ENCODE peak calls at places on chromosomes 16 and 17, in ten cellular contexts. One of them, this sample, is unnamed.

GRCh38 chr17:57097832-57098421 is 12.9 kb downstream of the AKAP1 start:
- DNase-seq in SHP77: no peak
- DNase-seq in effector memory CD4-positive, alpha-beta T cell: no peak
- DNase-seq in AG04450: no peak
- DNase-seq in SW480: no peak
- DNase-seq in NCI-H774: no peak
- DNase-seq in activated CD4-positive, alpha-beta T cell treated with anti-CD3 and anti-CD28 coated beads, Interleukin-2, amount 10 ng/mL, durations not matched to agents 7 days and 5 days: no peak
- DNase-seq in amygdala: peak; percentile 25
- DNase-seq in adipocyte: peak; percentile 53
- DNase-seq in effector memory CD8-positive, alpha-beta T cell: no peak
- DNase-seq in this sample: no peak

GRCh38 chr17:60901222-60901621 is 223.6 kb downstream of the BCAS3 start:
- DNase-seq in effector memory CD8-positive, alpha-beta T cell: no peak
- DNase-seq in SW480: no peak
- DNase-seq in adipocyte: peak; percentile 43
- DNase-seq in NCI-H774: no peak
- DNase-seq in SHP77: no peak
- DNase-seq in activated CD4-positive, alpha-beta T cell treated with anti-CD3 and anti-CD28 coated beads, Interleukin-2, amount 10 ng/mL, durations not matched to agents 7 days and 5 days: no peak
- DNase-seq in effector memory CD4-positive, alpha-beta T cell: no peak
- DNase-seq in amygdala: no peak
- DNase-seq in AG04450: no peak
- DNase-seq in this sample: no peak

GRCh38 chr17:11240841-11241610 is at the start of gene SHISA6:
- DNase-seq in adipocyte: no peak
- DNase-seq in NCI-H774: no peak
- DNase-seq in activated CD4-positive, alpha-beta T cell treated with anti-CD3 and anti-CD28 coated beads, Interleukin-2, amount 10 ng/mL, durations not matched to agents 7 days and 5 days: no peak
- DNase-seq in SHP77: no peak
- DNase-seq in amygdala: no peak
- DNase-seq in effector memory CD4-positive, alpha-beta T cell: no peak
- DNase-seq in effector memory CD8-positive, alpha-beta T cell: no peak
- DNase-seq in AG04450: no peak
- DNase-seq in SW480: no peak
- DNase-seq in this sample: no peak

GRCh38 chr16:88052661-88053060 is 101.4 kb downstream of the BANP start:
- DNase-seq in SHP77: no peak
- DNase-seq in adipocyte: no peak
- DNase-seq in SW480: no peak
- DNase-seq in effector memory CD4-positive, alpha-beta T cell: no peak
- DNase-seq in NCI-H774: no peak
- DNase-seq in amygdala: no peak
- DNase-seq in AG04450: no peak
- DNase-seq in effector memory CD8-positive, alpha-beta T cell: no peak
- DNase-seq in activated CD4-positive, alpha-beta T cell treated with anti-CD3 and anti-CD28 coated beads, Interleukin-2, amount 10 ng/mL, durations not matched to agents 7 days and 5 days: no peak
- DNase-seq in this sample: no peak

GRCh38 chr16:19717319-19717718 is 708 bp downstream of the KNOP1 start:
- DNase-seq in activated CD4-positive, alpha-beta T cell treated with anti-CD3 and anti-CD28 coated beads, Interleukin-2, amount 10 ng/mL, durations not matched to agents 7 days and 5 days: peak; percentile 16
- DNase-seq in effector memory CD8-positive, alpha-beta T cell: no peak
- DNase-seq in SHP77: no peak
- DNase-seq in adipocyte: no peak
- DNase-seq in AG04450: no peak
- DNase-seq in SW480: no peak
- DNase-seq in amygdala: no peak
- DNase-seq in NCI-H774: no peak
- DNase-seq in effector memory CD4-positive, alpha-beta T cell: no peak
- DNase-seq in this sample: no peak

GRCh38 chr16:19167710-19168172 is 299 bp upstream of the SYT17 start:
- DNase-seq in amygdala: peak; percentile 47
- DNase-seq in AG04450: no peak
- DNase-seq in adipocyte: peak; percentile 80
- DNase-seq in effector memory CD8-positive, alpha-beta T cell: no peak
- DNase-seq in effector memory CD4-positive, alpha-beta T cell: no peak
- DNase-seq in SW480: peak; percentile 79
- DNase-seq in SHP77: peak; percentile 35
- DNase-seq in NCI-H774: peak; percentile 81
- DNase-seq in activated CD4-positive, alpha-beta T cell treated with anti-CD3 and anti-CD28 coated beads, Interleukin-2, amount 10 ng/mL, durations not matched to agents 7 days and 5 days: peak; percentile 14
- DNase-seq in this sample: no peak

GRCh38 chr17:21167303-21167702 is 40.5 kb downstream of the DHRS7B start:
- DNase-seq in NCI-H774: no peak
- DNase-seq in SHP77: no peak
- DNase-seq in amygdala: no peak
- DNase-seq in AG04450: no peak
- DNase-seq in adipocyte: peak; percentile 34
- DNase-seq in effector memory CD8-positive, alpha-beta T cell: no peak
- DNase-seq in activated CD4-positive, alpha-beta T cell treated with anti-CD3 and anti-CD28 coated beads, Interleukin-2, amount 10 ng/mL, durations not matched to agents 7 days and 5 days: no peak
- DNase-seq in SW480: no peak
- DNase-seq in effector memory CD4-positive, alpha-beta T cell: no peak
- DNase-seq in this sample: no peak

GRCh38 chr17:55588446-55588845 is 77.2 kb upstream of the SMIM36 start:
- DNase-seq in NCI-H774: no peak
- DNase-seq in amygdala: no peak
- DNase-seq in SW480: no peak
- DNase-seq in AG04450: no peak
- DNase-seq in activated CD4-positive, alpha-beta T cell treated with anti-CD3 and anti-CD28 coated beads, Interleukin-2, amount 10 ng/mL, durations not matched to agents 7 days and 5 days: no peak
- DNase-seq in adipocyte: no peak
- DNase-seq in SHP77: no peak
- DNase-seq in effector memory CD4-positive, alpha-beta T cell: no peak
- DNase-seq in effector memory CD8-positive, alpha-beta T cell: no peak
- DNase-seq in this sample: no peak

GRCh38 chr17:57009737-57010445 is 32.0 kb downstream of the SCPEP1 start:
- DNase-seq in SHP77: peak; percentile 62
- DNase-seq in effector memory CD8-positive, alpha-beta T cell: peak; percentile 43
- DNase-seq in adipocyte: peak; percentile 67
- DNase-seq in NCI-H774: peak; percentile 60
- DNase-seq in AG04450: no peak
- DNase-seq in activated CD4-positive, alpha-beta T cell treated with anti-CD3 and anti-CD28 coated beads, Interleukin-2, amount 10 ng/mL, durations not matched to agents 7 days and 5 days: peak; percentile 65
- DNase-seq in SW480: peak; percentile 57
- DNase-seq in amygdala: peak; percentile 22
- DNase-seq in effector memory CD4-positive, alpha-beta T cell: no peak
- DNase-seq in this sample: no peak

GRCh38 chr16:57115148-57115503 is 22.7 kb downstream of the CPNE2 start:
- DNase-seq in AG04450: no peak
- DNase-seq in adipocyte: no peak
- DNase-seq in activated CD4-positive, alpha-beta T cell treated with anti-CD3 and anti-CD28 coated beads, Interleukin-2, amount 10 ng/mL, durations not matched to agents 7 days and 5 days: no peak
- DNase-seq in SHP77: no peak
- DNase-seq in effector memory CD8-positive, alpha-beta T cell: no peak
- DNase-seq in NCI-H774: no peak
- DNase-seq in SW480: no peak
- DNase-seq in amygdala: no peak
- DNase-seq in effector memory CD4-positive, alpha-beta T cell: no peak
- DNase-seq in this sample: no peak

GRCh38 chr16:19396555-19397011 is 21.1 kb upstream of the TMC5 start:
- DNase-seq in effector memory CD4-positive, alpha-beta T cell: no peak
- DNase-seq in adipocyte: no peak
- DNase-seq in AG04450: no peak
- DNase-seq in SW480: no peak
- DNase-seq in activated CD4-positive, alpha-beta T cell treated with anti-CD3 and anti-CD28 coated beads, Interleukin-2, amount 10 ng/mL, durations not matched to agents 7 days and 5 days: no peak
- DNase-seq in effector memory CD8-positive, alpha-beta T cell: no peak
- DNase-seq in amygdala: no peak
- DNase-seq in NCI-H774: peak; percentile 81
- DNase-seq in SHP77: no peak
- DNase-seq in this sample: no peak

GRCh38 chr17:27892866-27893769 is at the start of gene LYRM9:
- DNase-seq in SW480: peak; percentile 77
- DNase-seq in effector memory CD4-positive, alpha-beta T cell: peak; percentile 83
- DNase-seq in adipocyte: peak; percentile 96
- DNase-seq in NCI-H774: peak; percentile 92
- DNase-seq in effector memory CD8-positive, alpha-beta T cell: peak; percentile 95
- DNase-seq in activated CD4-positive, alpha-beta T cell treated with anti-CD3 and anti-CD28 coated beads, Interleukin-2, amount 10 ng/mL, durations not matched to agents 7 days and 5 days: peak; percentile 90
- DNase-seq in SHP77: peak; percentile 77
- DNase-seq in AG04450: peak; percentile 37
- DNase-seq in amygdala: peak; percentile 86
- DNase-seq in this sample: peak; percentile 93

GRCh38 chr17:2181206-2181983 is 122.2 kb downstream of the SMG6 start:
- DNase-seq in AG04450: peak; percentile 88
- DNase-seq in effector memory CD8-positive, alpha-beta T cell: no peak
- DNase-seq in SHP77: no peak
- DNase-seq in amygdala: peak; percentile 73
- DNase-seq in NCI-H774: no peak
- DNase-seq in effector memory CD4-positive, alpha-beta T cell: no peak
- DNase-seq in adipocyte: peak; percentile 89
- DNase-seq in activated CD4-positive, alpha-beta T cell treated with anti-CD3 and anti-CD28 coated beads, Interleukin-2, amount 10 ng/mL, durations not matched to agents 7 days and 5 days: no peak
- DNase-seq in SW480: no peak
- DNase-seq in this sample: peak; percentile 43

GRCh38 chr16:22652463-22652845 is 141.8 kb downstream of the NPIPB5 start:
- DNase-seq in AG04450: no peak
- DNase-seq in amygdala: no peak
- DNase-seq in activated CD4-positive, alpha-beta T cell treated with anti-CD3 and anti-CD28 coated beads, Interleukin-2, amount 10 ng/mL, durations not matched to agents 7 days and 5 days: no peak
- DNase-seq in SW480: no peak
- DNase-seq in effector memory CD4-positive, alpha-beta T cell: no peak
- DNase-seq in NCI-H774: no peak
- DNase-seq in effector memory CD8-positive, alpha-beta T cell: no peak
- DNase-seq in SHP77: no peak
- DNase-seq in adipocyte: no peak
- DNase-seq in this sample: no peak

GRCh38 chr17:6684881-6685767 is 28.0 kb downstream of the SLC13A5 start:
- DNase-seq in amygdala: no peak
- DNase-seq in effector memory CD4-positive, alpha-beta T cell: no peak
- DNase-seq in SW480: no peak
- DNase-seq in SHP77: no peak
- DNase-seq in effector memory CD8-positive, alpha-beta T cell: no peak
- DNase-seq in adipocyte: no peak
- DNase-seq in activated CD4-positive, alpha-beta T cell treated with anti-CD3 and anti-CD28 coated beads, Interleukin-2, amount 10 ng/mL, durations not matched to agents 7 days and 5 days: no peak
- DNase-seq in NCI-H774: no peak
- DNase-seq in AG04450: no peak
- DNase-seq in this sample: no peak

GRCh38 chr17:49730078-49730786 is 22.5 kb upstream of the SLC35B1 start:
- DNase-seq in amygdala: peak; percentile 72
- DNase-seq in NCI-H774: no peak
- DNase-seq in adipocyte: peak; percentile 22
- DNase-seq in SHP77: no peak
- DNase-seq in SW480: no peak
- DNase-seq in effector memory CD4-positive, alpha-beta T cell: no peak
- DNase-seq in AG04450: peak; percentile 78
- DNase-seq in effector memory CD8-positive, alpha-beta T cell: no peak
- DNase-seq in activated CD4-positive, alpha-beta T cell treated with anti-CD3 and anti-CD28 coated beads, Interleukin-2, amount 10 ng/mL, durations not matched to agents 7 days and 5 days: no peak
- DNase-seq in this sample: no peak

GRCh38 chr17:29248845-29249244 is 2.2 kb downstream of the CRYBA1 start:
- DNase-seq in activated CD4-positive, alpha-beta T cell treated with anti-CD3 and anti-CD28 coated beads, Interleukin-2, amount 10 ng/mL, durations not matched to agents 7 days and 5 days: no peak
- DNase-seq in effector memory CD8-positive, alpha-beta T cell: no peak
- DNase-seq in adipocyte: no peak
- DNase-seq in SHP77: no peak
- DNase-seq in NCI-H774: no peak
- DNase-seq in AG04450: no peak
- DNase-seq in SW480: no peak
- DNase-seq in amygdala: no peak
- DNase-seq in effector memory CD4-positive, alpha-beta T cell: no peak
- DNase-seq in this sample: no peak

GRCh38 chr17:32943647-32944191 is 15.8 kb downstream of the TMEM98 start:
- DNase-seq in SHP77: no peak
- DNase-seq in activated CD4-positive, alpha-beta T cell treated with anti-CD3 and anti-CD28 coated beads, Interleukin-2, amount 10 ng/mL, durations not matched to agents 7 days and 5 days: no peak
- DNase-seq in SW480: no peak
- DNase-seq in adipocyte: peak; percentile 96
- DNase-seq in NCI-H774: no peak
- DNase-seq in AG04450: peak; percentile 38
- DNase-seq in effector memory CD4-positive, alpha-beta T cell: no peak
- DNase-seq in effector memory CD8-positive, alpha-beta T cell: no peak
- DNase-seq in amygdala: no peak
- DNase-seq in this sample: no peak

GRCh38 chr16:56190903-56191806 is at the start of gene GNAO1:
- DNase-seq in SHP77: peak; percentile 69
- DNase-seq in NCI-H774: peak; percentile 91
- DNase-seq in AG04450: no peak
- DNase-seq in adipocyte: peak; percentile 85
- DNase-seq in amygdala: peak; percentile 81
- DNase-seq in effector memory CD4-positive, alpha-beta T cell: peak; percentile 65
- DNase-seq in effector memory CD8-positive, alpha-beta T cell: peak; percentile 66
- DNase-seq in SW480: peak; percentile 65
- DNase-seq in activated CD4-positive, alpha-beta T cell treated with anti-CD3 and anti-CD28 coated beads, Interleukin-2, amount 10 ng/mL, durations not matched to agents 7 days and 5 days: peak; percentile 51
- DNase-seq in this sample: peak; percentile 65

GRCh38 chr17:37344519-37344918 is 31.3 kb upstream of the C17orf78 start:
- DNase-seq in AG04450: no peak
- DNase-seq in effector memory CD8-positive, alpha-beta T cell: no peak
- DNase-seq in effector memory CD4-positive, alpha-beta T cell: no peak
- DNase-seq in NCI-H774: no peak
- DNase-seq in activated CD4-positive, alpha-beta T cell treated with anti-CD3 and anti-CD28 coated beads, Interleukin-2, amount 10 ng/mL, durations not matched to agents 7 days and 5 days: no peak
- DNase-seq in adipocyte: no peak
- DNase-seq in amygdala: no peak
- DNase-seq in SHP77: no peak
- DNase-seq in SW480: no peak
- DNase-seq in this sample: no peak

GRCh38 chr17:27466748-27467375 is 10.6 kb downstream of the KSR1 start:
- DNase-seq in SHP77: no peak
- DNase-seq in adipocyte: no peak
- DNase-seq in activated CD4-positive, alpha-beta T cell treated with anti-CD3 and anti-CD28 coated beads, Interleukin-2, amount 10 ng/mL, durations not matched to agents 7 days and 5 days: peak; percentile 81
- DNase-seq in amygdala: no peak
- DNase-seq in effector memory CD8-positive, alpha-beta T cell: no peak
- DNase-seq in effector memory CD4-positive, alpha-beta T cell: peak; percentile 19
- DNase-seq in AG04450: no peak
- DNase-seq in NCI-H774: no peak
- DNase-seq in SW480: no peak
- DNase-seq in this sample: no peak

GRCh38 chr17:55674107-55674506 is 48.6 kb downstream of the TMEM100 start:
- DNase-seq in SW480: no peak
- DNase-seq in AG04450: no peak
- DNase-seq in activated CD4-positive, alpha-beta T cell treated with anti-CD3 and anti-CD28 coated beads, Interleukin-2, amount 10 ng/mL, durations not matched to agents 7 days and 5 days: no peak
- DNase-seq in effector memory CD8-positive, alpha-beta T cell: no peak
- DNase-seq in effector memory CD4-positive, alpha-beta T cell: no peak
- DNase-seq in SHP77: no peak
- DNase-seq in amygdala: peak; percentile 1
- DNase-seq in NCI-H774: no peak
- DNase-seq in adipocyte: no peak
- DNase-seq in this sample: no peak

GRCh38 chr17:50424246-50425000 is 1.6 kb upstream of the ACSF2 start:
- DNase-seq in activated CD4-positive, alpha-beta T cell treated with anti-CD3 and anti-CD28 coated beads, Interleukin-2, amount 10 ng/mL, durations not matched to agents 7 days and 5 days: no peak
- DNase-seq in AG04450: no peak
- DNase-seq in effector memory CD8-positive, alpha-beta T cell: no peak
- DNase-seq in SHP77: no peak
- DNase-seq in NCI-H774: no peak
- DNase-seq in SW480: no peak
- DNase-seq in effector memory CD4-positive, alpha-beta T cell: no peak
- DNase-seq in adipocyte: no peak
- DNase-seq in amygdala: no peak
- DNase-seq in this sample: no peak

GRCh38 chr16:11655655-11656054 is 12.6 kb upstream of the SNN start:
- DNase-seq in effector memory CD4-positive, alpha-beta T cell: no peak
- DNase-seq in SHP77: no peak
- DNase-seq in effector memory CD8-positive, alpha-beta T cell: no peak
- DNase-seq in NCI-H774: no peak
- DNase-seq in amygdala: no peak
- DNase-seq in adipocyte: no peak
- DNase-seq in SW480: no peak
- DNase-seq in activated CD4-positive, alpha-beta T cell treated with anti-CD3 and anti-CD28 coated beads, Interleukin-2, amount 10 ng/mL, durations not matched to agents 7 days and 5 days: no peak
- DNase-seq in AG04450: no peak
- DNase-seq in this sample: no peak

GRCh38 chr17:83124871-83125514 is 45.6 kb downstream of the METRNL start:
- DNase-seq in AG04450: no peak
- DNase-seq in amygdala: no peak
- DNase-seq in SHP77: no peak
- DNase-seq in activated CD4-positive, alpha-beta T cell treated with anti-CD3 and anti-CD28 coated beads, Interleukin-2, amount 10 ng/mL, durations not matched to agents 7 days and 5 days: no peak
- DNase-seq in SW480: no peak
- DNase-seq in effector memory CD4-positive, alpha-beta T cell: peak; percentile 39
- DNase-seq in effector memory CD8-positive, alpha-beta T cell: peak; percentile 40
- DNase-seq in NCI-H774: no peak
- DNase-seq in adipocyte: no peak
- DNase-seq in this sample: peak; percentile 88

GRCh38 chr16:72427001-72427785 is 255.2 kb upstream of the PMFBP1 start:
- DNase-seq in SHP77: no peak
- DNase-seq in SW480: no peak
- DNase-seq in activated CD4-positive, alpha-beta T cell treated with anti-CD3 and anti-CD28 coated beads, Interleukin-2, amount 10 ng/mL, durations not matched to agents 7 days and 5 days: no peak
- DNase-seq in amygdala: peak; percentile 64
- DNase-seq in effector memory CD4-positive, alpha-beta T cell: no peak
- DNase-seq in NCI-H774: peak; percentile 9
- DNase-seq in AG04450: no peak
- DNase-seq in adipocyte: no peak
- DNase-seq in effector memory CD8-positive, alpha-beta T cell: no peak
- DNase-seq in this sample: no peak

GRCh38 chr17:78969865-78970264 is 9.9 kb downstream of the LGALS3BP start:
- DNase-seq in amygdala: no peak
- DNase-seq in effector memory CD4-positive, alpha-beta T cell: no peak
- DNase-seq in AG04450: no peak
- DNase-seq in SHP77: no peak
- DNase-seq in NCI-H774: no peak
- DNase-seq in effector memory CD8-positive, alpha-beta T cell: no peak
- DNase-seq in adipocyte: no peak
- DNase-seq in activated CD4-positive, alpha-beta T cell treated with anti-CD3 and anti-CD28 coated beads, Interleukin-2, amount 10 ng/mL, durations not matched to agents 7 days and 5 days: no peak
- DNase-seq in SW480: no peak
- DNase-seq in this sample: no peak

GRCh38 chr16:58110590-58111330 is 18.4 kb downstream of the CFAP20 start:
- DNase-seq in adipocyte: peak; percentile 15
- DNase-seq in activated CD4-positive, alpha-beta T cell treated with anti-CD3 and anti-CD28 coated beads, Interleukin-2, amount 10 ng/mL, durations not matched to agents 7 days and 5 days: no peak
- DNase-seq in effector memory CD8-positive, alpha-beta T cell: no peak
- DNase-seq in SHP77: no peak
- DNase-seq in SW480: no peak
- DNase-seq in NCI-H774: no peak
- DNase-seq in amygdala: no peak
- DNase-seq in AG04450: no peak
- DNase-seq in effector memory CD4-positive, alpha-beta T cell: no peak
- DNase-seq in this sample: no peak

This sample was measured in immature natural killer cell.